ENCODE peak calls at places on chromosomes 12 and 14, in seven cellular contexts. U, P, D, M, Z, O and I are unnamed samples.

GRCh38 chr12:114164354-114164753 is 198.2 kb upstream of the RBM19 start:
- DNase-seq in O (no peak), P (no peak), U (no peak), D (no peak), Z (no peak), M (no peak), I (no peak)

GRCh38 chr12:44240186-44240585 is 404.3 kb downstream of the TMEM117 start:
- DNase-seq in M (no peak), Z (no peak), P (no peak), D (no peak), O (no peak), U (no peak), I (no peak)

GRCh38 chr12:69334138-69334537 is 14.0 kb upstream of the LYZ start:
- DNase-seq in P (no peak), D (no peak), O (no peak), Z (no peak), U (no peak), M (no peak), I (no peak)

GRCh38 chr14:102362084-102362483 is 606 bp downstream of the CINP start:
- DNase-seq in U (no peak), P (no peak), D (peak; percentile 70), M (peak; percentile 33), O (no peak), Z (no peak), I (peak; percentile 54)

GRCh38 chr14:55129428-55130193 is 559 bp downstream of the LGALS3 start:
- DNase-seq in O (no peak), D (peak; percentile 74), P (peak; percentile 13), Z (peak; percentile 64), U (peak; percentile 67), M (no peak), I (peak; percentile 71)

GRCh38 chr12:5371636-5372035 is 60.3 kb upstream of the NTF3 start:
- DNase-seq in D (no peak), O (no peak), P (no peak), U (no peak), Z (no peak), M (no peak), I (no peak)

GRCh38 chr12:114265036-114265435 is 140.9 kb downstream of the TBX5 start:
- DNase-seq in M (no peak), Z (no peak), D (no peak), P (no peak), O (no peak), U (no peak), I (no peak)

GRCh38 chr12:89319111-89319510 is 33.2 kb downstream of the DUSP6 start:
- DNase-seq in D (peak; percentile 12), O (no peak), Z (no peak), U (no peak), P (no peak), M (no peak), I (no peak)

GRCh38 chr12:4012073-4012472 is 138.9 kb upstream of the PARP11 start:
- DNase-seq in Z (no peak), M (no peak), D (no peak), U (no peak), P (no peak), O (no peak), I (no peak)

GRCh38 chr14:50064993-50065392 is 51.4 kb downstream of the VCPKMT start:
- DNase-seq in O (no peak), Z (no peak), M (no peak), P (no peak), D (peak; percentile 34), U (peak; percentile 68), I (no peak)

GRCh38 chr14:78425332-78425731 is 255.2 kb downstream of the NRXN3 start:
- DNase-seq in U (no peak), P (no peak), Z (no peak), O (no peak), M (no peak), D (no peak), I (peak; percentile 34)

GRCh38 chr12:10756194-10756593 is 33.1 kb upstream of the YBX3 start:
- DNase-seq in M (no peak), O (no peak), Z (no peak), P (no peak), U (no peak), D (no peak), I (no peak)

GRCh38 chr12:124538194-124539082 is 29.0 kb downstream of the NCOR2 start:
- DNase-seq in P (no peak), U (no peak), D (no peak), M (no peak), O (no peak), Z (peak; percentile 49), I (no peak)

GRCh38 chr12:91367234-91367849 is 184.7 kb upstream of the DCN start:
- DNase-seq in Z (no peak), M (no peak), U (no peak), O (no peak), D (peak; percentile 34), P (no peak), I (peak; percentile 25)

GRCh38 chr14:91322623-91323022 is 78.1 kb upstream of the GPR68 start:
- DNase-seq in D (no peak), Z (no peak), O (no peak), P (no peak), M (no peak), U (no peak), I (no peak)

GRCh38 chr14:71621276-71621675 is 311.0 kb upstream of the RGS6 start:
- DNase-seq in P (no peak), O (no peak), U (no peak), M (no peak), D (no peak), Z (no peak), I (no peak)